ENCODE peak calls at places on chromosomes 4 and X, in ten cellular contexts. L, O, P, D, A, Q, E, K, V and Y are unnamed samples.

GRCh38 chrX:118220509-118220908 is 103.9 kb upstream of the KLHL13 start:
- DNase-seq in L (no peak), O (no peak), P (no peak), D (no peak), A (no peak), Q (no peak), E (no peak), K (no peak), V (no peak), Y (no peak)

GRCh38 chrX:151970661-151971060 is 3.8 kb downstream of the GABRE start:
- DNase-seq in L (no peak), O (peak), P (peak), D (no peak), A (peak), Q (peak), E (peak), K (peak), V (peak), Y (peak)

GRCh38 chr4:38382492-38382891 is 281.5 kb upstream of the KLF3 start:
- DNase-seq in L (no peak), O (no peak), P (no peak), D (no peak), A (no peak), Q (no peak), E (no peak), K (no peak), V (no peak), Y (no peak)

GRCh38 chr4:31005037-31005436 is 284.9 kb downstream of the PCDH7 start:
- DNase-seq in L (no peak), O (no peak), P (no peak), D (no peak), A (no peak), Q (no peak), E (no peak), K (no peak), V (no peak), Y (no peak)

GRCh38 chr4:184408021-184408710 is 66.2 kb downstream of the IRF2 start:
- DNase-seq in L (peak), O (peak), P (peak), D (peak), A (no peak), Q (peak), E (peak), K (peak), V (no peak), Y (peak)

GRCh38 chr4:173509031-173510001 is 20.7 kb downstream of the HAND2 start:
- DNase-seq in L (no peak), O (peak), P (peak), D (peak), A (no peak), Q (peak), E (peak), K (peak), V (no peak), Y (no peak)

GRCh38 chrX:12770440-12770839 is 20.8 kb upstream of the PRPS2 start:
- DNase-seq in L (no peak), O (no peak), P (peak), D (peak), A (no peak), Q (no peak), E (peak), K (peak), V (no peak), Y (no peak)

GRCh38 chrX:39065051-39065871 is 264.0 kb downstream of the MID1IP1 start:
- DNase-seq in L (no peak), O (no peak), P (no peak), D (peak), A (no peak), Q (no peak), E (no peak), K (no peak), V (no peak), Y (no peak)

GRCh38 chr4:126106658-126107057 is 791.9 kb downstream of the FAT4 start:
- DNase-seq in L (no peak), O (no peak), P (no peak), D (peak), A (no peak), Q (no peak), E (no peak), K (peak), V (no peak), Y (no peak)

GRCh38 chrX:136353519-136354095 is 52.8 kb downstream of the ADGRG4 start:
- DNase-seq in L (no peak), O (no peak), P (no peak), D (no peak), A (no peak), Q (no peak), E (no peak), K (no peak), V (no peak), Y (no peak)

GRCh38 chr4:100469555-100469954 is 48.3 kb downstream of the EMCN start:
- DNase-seq in L (no peak), O (no peak), P (no peak), D (no peak), A (no peak), Q (no peak), E (no peak), K (no peak), V (no peak), Y (no peak)

GRCh38 chr4:55358668-55359067 is 12.6 kb downstream of the SRD5A3 start:
- DNase-seq in L (no peak), O (peak), P (peak), D (no peak), A (no peak), Q (peak), E (peak), K (peak), V (no peak), Y (peak)

GRCh38 chr4:85829276-85830051 is 354.5 kb downstream of the ARHGAP24 start:
- DNase-seq in L (no peak), O (no peak), P (peak), D (no peak), A (no peak), Q (peak), E (peak), K (peak), V (no peak), Y (no peak)

GRCh38 chrX:44708470-44708869 is 135.4 kb upstream of the DUSP21 start:
- DNase-seq in L (no peak), O (no peak), P (no peak), D (no peak), A (no peak), Q (no peak), E (no peak), K (no peak), V (no peak), Y (no peak)

GRCh38 chr4:8760561-8760960 is 111.1 kb downstream of the HMX1 start:
- DNase-seq in L (no peak), O (no peak), P (no peak), D (no peak), A (no peak), Q (no peak), E (no peak), K (no peak), V (peak), Y (no peak)

GRCh38 chr4:40897557-40898203 is 147.9 kb downstream of the NSUN7 start:
- DNase-seq in L (no peak), O (no peak), P (peak), D (peak), A (peak), Q (peak), E (peak), K (peak), V (peak), Y (no peak)

GRCh38 chr4:14856076-14856926 is 146.0 kb upstream of the CPEB2 start:
- DNase-seq in L (peak), O (peak), P (peak), D (no peak), A (peak), Q (peak), E (peak), K (peak), V (peak), Y (peak)

GRCh38 chr4:140346136-140346535 is 27.3 kb upstream of the SCOC start:
- DNase-seq in L (no peak), O (no peak), P (no peak), D (no peak), A (peak), Q (no peak), E (no peak), K (no peak), V (no peak), Y (no peak)

GRCh38 chr4:42216569-42216968 is 64.1 kb upstream of the BEND4 start:
- DNase-seq in L (no peak), O (no peak), P (no peak), D (no peak), A (no peak), Q (no peak), E (no peak), K (no peak), V (no peak), Y (no peak)

GRCh38 chr4:24933684-24934275 is 20.9 kb upstream of the CCDC149 start:
- DNase-seq in L (no peak), O (no peak), P (no peak), D (no peak), A (no peak), Q (no peak), E (no peak), K (no peak), V (no peak), Y (no peak)

GRCh38 chr4:4320951-4321714 is 31.1 kb downstream of the ZBTB49 start:
- DNase-seq in L (no peak), O (no peak), P (no peak), D (no peak), A (no peak), Q (no peak), E (no peak), K (peak), V (no peak), Y (no peak)

GRCh38 chr4:86661418-86661817 is 67.3 kb downstream of the PTPN13 start:
- DNase-seq in L (no peak), O (no peak), P (no peak), D (no peak), A (no peak), Q (no peak), E (no peak), K (no peak), V (no peak), Y (no peak)

GRCh38 chr4:107806196-107806595 is 18.5 kb upstream of the SGMS2 start:
- DNase-seq in L (no peak), O (no peak), P (peak), D (no peak), A (no peak), Q (no peak), E (peak), K (no peak), V (no peak), Y (no peak)

GRCh38 chrX:15816886-15817285 is 26.6 kb downstream of the ZRSR2 start:
- DNase-seq in L (no peak), O (no peak), P (peak), D (no peak), A (no peak), Q (peak), E (no peak), K (no peak), V (no peak), Y (peak)

GRCh38 chr4:169618286-169618685 is 2.1 kb upstream of the CLCN3 start:
- DNase-seq in L (no peak), O (peak), P (no peak), D (no peak), A (no peak), Q (peak), E (no peak), K (peak), V (no peak), Y (no peak)

GRCh38 chr4:6788123-6788522 is 5.6 kb downstream of the KIAA0232 start:
- DNase-seq in L (no peak), O (no peak), P (no peak), D (no peak), A (no peak), Q (no peak), E (no peak), K (no peak), V (peak), Y (no peak)

GRCh38 chr4:134216436-134216835 is 14.8 kb upstream of the PABPC4L start:
- DNase-seq in L (peak), O (no peak), P (peak), D (no peak), A (no peak), Q (peak), E (no peak), K (no peak), V (no peak), Y (no peak)

GRCh38 chrX:67328496-67328895 is 215.3 kb upstream of the AR start:
- DNase-seq in L (no peak), O (no peak), P (no peak), D (no peak), A (no peak), Q (no peak), E (no peak), K (no peak), V (no peak), Y (no peak)

GRCh38 chr4:183639291-183639690 is 19.7 kb downstream of the RWDD4 start:
- DNase-seq in L (no peak), O (no peak), P (no peak), D (no peak), A (no peak), Q (no peak), E (peak), K (no peak), V (no peak), Y (no peak)

GRCh38 chr4:11439836-11440235 is 11.1 kb upstream of the HS3ST1 start:
- DNase-seq in L (no peak), O (no peak), P (no peak), D (no peak), A (no peak), Q (no peak), E (no peak), K (no peak), V (no peak), Y (no peak)

DNA sequence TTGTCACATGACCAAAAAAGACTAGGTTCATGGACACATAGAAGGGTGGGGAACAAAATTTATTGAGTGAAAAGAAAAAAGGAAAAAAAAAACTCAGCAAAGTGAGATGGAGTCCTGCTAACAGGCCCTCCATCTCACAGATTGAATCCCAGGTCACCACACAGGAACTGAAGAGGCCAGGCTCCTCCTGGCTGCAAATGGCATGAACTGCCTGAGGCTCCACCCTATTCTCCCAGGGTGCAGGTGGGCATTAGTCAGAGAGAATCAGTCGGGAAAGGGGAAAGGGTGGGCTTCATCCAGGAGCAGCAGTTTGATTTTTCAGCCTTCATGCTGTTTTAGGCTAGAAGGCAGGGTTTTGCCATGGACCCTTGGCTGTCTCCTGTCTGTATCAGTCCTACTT is 128.5 kb upstream of the GRID2 start:
- DNase-seq in L (no peak), O (no peak), P (no peak), D (peak), A (no peak), Q (no peak), E (no peak), K (no peak), V (no peak), Y (no peak)
- TF ChIP-seq CTCF in L (no peak), O (no peak), P (no peak), D (peak), A (no peak), Q (no peak), E (no peak), K (no peak), V (no peak), Y (no peak)

GRCh38 chr4:153522800-153523089 is 56.6 kb downstream of the TMEM131L start:
- DNase-seq in L (no peak), O (no peak), P (no peak), D (no peak), A (no peak), Q (no peak), E (no peak), K (no peak), V (no peak), Y (no peak)

GRCh38 chr4:153520227-153520626 is 54.1 kb downstream of the TMEM131L start:
- DNase-seq in L (no peak), O (no peak), P (no peak), D (no peak), A (no peak), Q (no peak), E (no peak), K (no peak), V (no peak), Y (no peak)

GRCh38 chr4:153521995-153522799 is 56.0 kb downstream of the TMEM131L start:
- DNase-seq in L (no peak), O (no peak), P (no peak), D (no peak), A (no peak), Q (no peak), E (no peak), K (no peak), V (no peak), Y (no peak)

GRCh38 chr4:153520871-153521329 is 54.7 kb downstream of the TMEM131L start:
- DNase-seq in L (no peak), O (no peak), P (peak), D (no peak), A (no peak), Q (no peak), E (no peak), K (no peak), V (no peak), Y (no peak)

GRCh38 chr4:153521467-153521866 is 55.3 kb downstream of the TMEM131L start:
- DNase-seq in L (no peak), O (no peak), P (no peak), D (no peak), A (no peak), Q (no peak), E (no peak), K (no peak), V (no peak), Y (no peak)
- H3K4me3 ChIP-seq in L (no peak), O (no peak), P (no peak), D (no peak), A (no peak), Q (no peak), E (no peak), K (no peak), V (no peak), Y (no peak)

GRCh38 chr4:73674451-73674919 is 54.2 kb upstream of the RASSF6 start:
- DNase-seq in L (no peak), O (peak), P (no peak), D (no peak), A (no peak), Q (peak), E (no peak), K (peak), V (no peak), Y (no peak)
- TF ChIP-seq CTCF in L (no peak), O (no peak), P (no peak), D (no peak), A (no peak), Q (no peak), E (no peak), K (no peak), V (no peak), Y (no peak)

DNA sequence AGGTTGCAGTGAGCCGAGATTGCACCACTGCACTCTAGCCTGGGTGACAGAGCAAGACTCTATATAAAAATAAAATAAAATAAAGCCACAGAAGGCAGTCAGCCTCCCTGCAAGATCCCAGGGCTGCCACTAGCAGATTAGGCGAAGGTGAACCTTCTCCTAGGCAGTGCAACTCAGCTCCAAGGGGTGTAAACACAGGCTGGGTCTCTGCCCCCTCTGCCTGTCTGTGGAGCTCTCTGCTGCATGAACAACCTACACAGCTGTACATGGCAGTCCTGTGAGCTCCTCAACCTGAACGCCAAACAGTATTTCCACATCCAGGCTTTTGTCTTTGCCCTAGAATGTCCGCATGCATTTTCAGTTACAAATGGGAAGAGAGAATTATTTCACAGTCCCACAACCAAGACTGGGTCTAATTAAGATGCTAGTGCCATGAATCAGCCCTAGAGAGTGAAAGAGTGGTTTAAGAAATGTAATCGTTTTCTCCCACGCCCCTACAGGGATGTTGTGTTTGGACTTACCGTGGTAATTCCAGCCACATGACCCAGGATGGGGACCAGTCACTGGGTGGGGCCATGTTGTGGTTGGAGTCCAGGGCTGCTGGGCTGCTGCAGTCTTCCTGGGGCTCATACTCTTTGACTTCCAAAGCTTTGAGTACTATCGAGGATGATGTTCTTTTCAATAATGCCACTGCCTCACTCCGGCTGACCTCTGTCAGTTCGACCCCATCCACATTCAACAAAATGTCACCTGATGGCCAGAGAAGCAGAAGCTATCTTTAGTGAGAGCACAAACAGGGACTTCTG is 99.0 kb downstream of the FIP1L1 start:
- DNase-seq in L (peak), O (peak), P (peak), D (no peak), A (no peak), Q (peak), E (peak), K (peak), V (no peak), Y (peak)
- H3K4me3 ChIP-seq in L (no peak), O (no peak), P (no peak), D (no peak), A (no peak), Q (no peak), E (peak), K (no peak), V (no peak), Y (no peak)

GRCh38 chrX:150683112-150683511 is 10.1 kb upstream of the MTMR1 start:
- DNase-seq in L (no peak), O (no peak), P (no peak), D (no peak), A (no peak), Q (no peak), E (no peak), K (no peak), V (no peak), Y (no peak)

GRCh38 chrX:150683536-150684146 is 9.6 kb upstream of the MTMR1 start:
- DNase-seq in L (no peak), O (peak), P (peak), D (peak), A (no peak), Q (no peak), E (peak), K (peak), V (no peak), Y (no peak)

DNA sequence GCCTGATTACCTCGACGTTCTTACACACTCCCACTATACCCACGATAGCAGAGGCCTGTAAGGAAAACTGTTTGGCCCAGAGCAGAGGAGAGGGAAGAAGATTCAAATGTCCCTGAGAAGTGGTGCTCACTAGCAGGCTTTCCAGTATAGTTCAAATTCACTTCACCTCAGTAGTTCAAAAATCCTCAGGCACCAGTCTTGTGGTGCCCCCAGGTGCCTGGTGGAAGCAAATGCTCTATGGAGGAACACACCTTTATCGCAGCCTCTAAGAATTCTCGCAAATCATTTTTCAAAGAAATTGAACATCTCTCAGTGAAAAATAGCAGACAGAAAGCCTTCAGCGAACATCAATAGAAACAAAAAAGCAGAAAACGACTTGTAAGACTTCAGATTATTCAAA is 12.2 kb upstream of the MTMR1 start:
- DNase-seq in L (no peak), O (no peak), P (peak), D (peak), A (no peak), Q (peak), E (peak), K (peak), V (no peak), Y (peak)
- TF ChIP-seq CTCF in L (peak), O (peak), P (peak), D (peak), A (no peak), Q (peak), E (peak), K (peak), V (no peak), Y (peak)

GRCh38 chr4:74096265-74096980 is 2.6 kb downstream of the CXCL2 start:
- DNase-seq in L (no peak), O (no peak), P (peak), D (no peak), A (peak), Q (no peak), E (peak), K (peak), V (no peak), Y (no peak)
- H3K4me3 ChIP-seq in L (no peak), O (no peak), P (no peak), D (no peak), A (no peak), Q (no peak), E (no peak), K (no peak), V (peak), Y (no peak)